ENCODE peak calls at places on chromosomes 3 and 15, in four cellular contexts. A is left ventricle myocardium inferior, S is transverse colon, G is right atrium auricular region. P is an unnamed sample.
A peak's percentile ranks its signal among the peaks of the same experiment; 100 is the strongest.

GRCh38 chr3:183301937-183302580 is 49.0 kb downstream of the B3GNT5 start:
- DNase-seq in S (no peak), A (no peak), G (no peak), P (no peak)

GRCh38 chr3:177282028-177282655 is 84.9 kb upstream of the TBL1XR1 start:
- DNase-seq in S (peak; percentile 35), G (no peak), A (no peak), P (no peak)

GRCh38 chr3:133812872-133813271 is 7.3 kb downstream of the SRPRB start:
- DNase-seq in A (no peak), G (no peak), S (no peak), P (no peak)

GRCh38 chr3:70620367-70620766 is 307.9 kb upstream of the MDFIC2 start:
- DNase-seq in A (no peak), S (no peak), G (no peak), P (no peak)

GRCh38 chr15:32828507-32829186 is 110.8 kb downstream of the GREM1 start:
- DNase-seq in A (no peak), G (no peak), S (no peak), P (no peak)

GRCh38 chr3:152051501-152052404 is 178.3 kb downstream of the SUCNR1 start:
- DNase-seq in G (no peak), S (no peak), A (no peak), P (no peak)

GRCh38 chr3:128553560-128553959 is 60.6 kb upstream of the GATA2 start:
- DNase-seq in G (no peak), S (no peak), A (no peak), P (peak; percentile 54)

GRCh38 chr15:62868507-62868906 is 174.0 kb upstream of the TPM1 start:
- DNase-seq in A (no peak), S (no peak), G (no peak), P (no peak)

GRCh38 chr3:101643861-101644613 is 32.9 kb downstream of the ZBTB11 start:
- DNase-seq in G (no peak), S (no peak), A (no peak), P (no peak)

GRCh38 chr3:137121704-137122314 is 164.0 kb downstream of the IL20RB start:
- DNase-seq in S (peak; percentile 10), G (no peak), A (no peak), P (no peak)

GRCh38 chr3:114660808-114661207 is 367.0 kb downstream of the TIGIT start:
- DNase-seq in G (no peak), A (no peak), S (no peak), P (no peak)

GRCh38 chr3:55592572-55592971 is 105.5 kb upstream of the WNT5A start:
- DNase-seq in G (no peak), A (no peak), S (no peak), P (no peak)

GRCh38 chr3:84108442-84108971 is 850.3 kb upstream of the CADM2 start:
- DNase-seq in S (no peak), G (no peak), A (no peak), P (no peak)

GRCh38 chr3:10703875-10704274 is 112.2 kb upstream of the SLC6A11 start:
- DNase-seq in S (no peak), A (no peak), G (no peak), P (no peak)

GRCh38 chr3:39577541-39577940 is 110.1 kb downstream of the MOBP start:
- DNase-seq in S (no peak), G (no peak), A (no peak), P (no peak)

DNA sequence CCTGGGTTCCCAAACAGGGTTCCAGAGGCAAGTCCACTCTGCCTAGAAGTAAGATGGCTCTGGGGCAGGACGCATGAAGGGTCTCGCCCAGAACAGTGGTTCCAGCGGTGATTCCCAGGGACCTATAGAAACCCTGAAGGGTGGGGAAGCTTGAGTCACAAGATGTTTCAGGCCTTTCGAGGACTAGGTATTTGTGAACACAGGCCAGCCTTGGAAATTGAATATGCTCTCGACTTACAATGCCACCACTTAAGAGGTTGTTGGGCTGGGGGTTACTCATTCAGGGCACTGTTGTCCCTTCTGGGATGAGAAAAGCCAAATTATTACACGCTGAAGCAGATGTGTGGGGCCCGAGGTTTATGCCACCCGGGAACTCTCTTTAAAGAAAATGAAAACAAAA is 152.0 kb downstream of the TJP1 start:
- DNase-seq in G (no peak), S (no peak), A (no peak), P (no peak)
- H3K27ac ChIP-seq in G (no peak overlapping the region), S (peak overlapping the region; percentile 57), A (no peak overlapping the region), P (no peak overlapping the region)

GRCh38 chr15:31352911-31353811 is 26.5 kb downstream of the KLF13 start:
- DNase-seq in S (peak; percentile 78), G (no peak), A (peak; percentile 77), P (peak; percentile 84)
- TF ChIP-seq CTCF in S (no peak), G (peak; percentile 23), A (no peak), P (no peak)

GRCh38 chr15:40044717-40045571 is 6.0 kb upstream of the SRP14 start:
- DNase-seq in G (peak; percentile 89), S (peak; percentile 94), A (peak; percentile 89), P (peak; percentile 89)
- H3K4me3 ChIP-seq in G (peak overlapping the region; percentile 18), S (no peak overlapping the region), A (peak overlapping the region; percentile 26), P (peak overlapping the region; percentile 57)

GRCh38 chr3:196440696-196441095 is 8.5 kb upstream of the UBXN7 start:
- DNase-seq in A (no peak), G (no peak), S (no peak), P (no peak)

GRCh38 chr3:196444495-196444894 is 12.3 kb upstream of the UBXN7 start:
- DNase-seq in A (no peak), G (no peak), S (no peak), P (no peak)

DNA sequence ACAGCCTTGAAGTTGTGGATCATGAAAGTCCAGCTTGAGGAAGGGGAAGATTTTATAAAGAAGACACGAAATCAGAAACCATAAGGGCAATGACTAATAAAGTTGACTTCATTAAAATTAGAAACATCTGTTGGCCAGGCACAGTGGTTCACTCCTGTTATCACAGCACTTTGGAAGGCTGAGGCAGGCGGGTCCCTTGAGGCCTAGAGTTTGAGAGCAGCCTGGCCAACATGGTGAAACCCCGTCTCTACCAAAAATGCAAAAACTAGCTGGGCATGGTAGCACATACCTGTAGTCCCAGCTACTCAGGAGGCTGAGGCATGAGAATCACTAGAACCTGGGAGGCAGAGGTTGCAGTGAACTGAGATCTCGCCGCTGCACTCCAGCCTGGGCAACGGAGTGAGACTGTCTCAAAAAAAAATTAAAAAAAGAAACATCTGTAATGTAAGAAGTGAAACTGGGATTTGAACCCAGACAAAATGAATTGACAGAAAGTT is 7.9 kb upstream of the UBXN7 start:
- DNase-seq in G (peak; percentile 62), S (no peak), A (peak; percentile 36), P (no peak)
- H3K27ac ChIP-seq in G (no peak overlapping the region), S (no peak overlapping the region), A (peak overlapping the region; percentile 8), P (no peak overlapping the region)

DNA sequence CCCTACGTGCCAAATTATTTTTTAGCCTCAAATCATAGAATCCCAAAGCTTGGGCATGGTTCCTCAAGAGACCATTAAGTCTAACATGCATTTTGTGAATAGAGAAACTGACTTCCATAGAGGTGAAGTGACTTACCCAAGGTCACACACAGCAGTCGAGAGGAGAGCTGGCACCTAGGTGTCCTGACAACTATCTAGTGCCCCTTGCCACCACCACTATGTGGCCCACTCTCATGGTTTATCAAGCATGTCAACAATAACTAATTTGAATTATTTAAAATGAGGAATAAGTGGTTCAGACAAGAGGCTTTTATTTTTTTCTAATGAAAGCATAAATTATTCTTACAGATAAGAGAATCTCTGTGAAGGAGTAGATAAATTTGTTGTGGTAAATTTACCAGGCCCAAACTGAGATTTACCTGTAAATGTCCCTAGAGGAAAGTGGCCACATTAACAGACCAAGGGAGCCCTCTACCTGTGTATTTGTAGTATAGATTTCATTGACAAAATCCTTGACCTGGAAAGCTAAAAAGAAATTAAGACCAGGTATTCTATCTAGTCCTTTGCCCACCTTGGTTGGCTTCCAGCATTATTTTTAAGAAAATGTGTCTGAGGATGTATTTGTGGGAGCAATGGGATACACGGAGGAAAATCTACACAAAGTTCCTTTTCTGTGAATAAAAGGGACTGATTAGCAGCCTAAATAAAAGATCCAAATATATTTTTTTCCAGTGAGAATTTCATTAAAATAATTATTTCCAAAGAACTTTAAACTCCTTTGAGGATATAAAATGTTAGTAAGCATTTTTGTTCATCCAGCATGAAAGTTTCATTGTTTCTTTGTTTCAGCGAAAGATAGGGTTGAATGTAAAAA is 49.1 kb downstream of the IQCH start:
- DNase-seq in A (no peak), S (peak; percentile 10), G (no peak), P (no peak)
- TF ChIP-seq CTCF in A (peak; percentile 68), S (peak; percentile 56), G (peak; percentile 62), P (no peak)

DNA sequence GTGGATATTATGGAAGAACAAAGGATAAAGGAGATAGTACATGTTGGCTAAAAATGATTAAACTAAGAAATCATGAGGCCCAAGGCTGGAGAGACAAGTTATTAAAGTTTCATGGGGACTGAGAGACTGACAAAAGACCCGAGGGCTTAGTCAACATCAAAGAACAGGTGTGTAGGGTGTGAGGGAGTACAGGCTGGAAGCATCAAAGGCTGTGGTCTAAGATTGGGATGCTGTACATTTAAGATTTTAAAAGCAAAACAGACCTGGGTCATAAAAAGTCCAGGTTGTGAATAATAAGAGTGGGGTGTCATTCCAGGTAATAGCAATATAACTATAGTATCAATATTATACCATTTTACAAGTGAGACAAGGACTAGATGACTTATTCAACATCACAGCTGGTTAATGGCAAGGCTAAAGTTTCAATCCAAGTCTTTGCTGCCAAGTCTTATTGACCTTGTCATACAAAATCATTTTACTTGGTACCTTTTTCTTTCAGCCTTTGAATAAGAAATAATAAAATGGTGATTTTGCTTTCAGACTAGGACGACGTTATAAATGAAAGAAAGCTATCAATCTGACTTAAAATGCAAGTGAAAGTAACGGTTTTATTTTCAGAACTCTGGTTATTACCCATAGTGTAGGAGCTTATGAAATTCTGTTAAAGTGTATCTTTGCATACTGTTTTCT is 211.6 kb downstream of the TNIK start:
- DNase-seq in A (no peak), S (no peak), G (no peak), P (no peak)
- H3K4me3 ChIP-seq in A (no peak overlapping the region), S (no peak overlapping the region), G (no peak overlapping the region), P (no peak overlapping the region)

GRCh38 chr3:23836536-23837230 is 30.9 kb downstream of the UBE2E1 start:
- DNase-seq in G (no peak), A (no peak), S (no peak), P (no peak)

GRCh38 chr3:23832523-23832922 is 26.8 kb downstream of the UBE2E1 start:
- DNase-seq in G (no peak), A (no peak), S (no peak), P (no peak)

GRCh38 chr3:23835807-23836206 is 30.1 kb downstream of the UBE2E1 start:
- DNase-seq in A (no peak), S (no peak), G (no peak), P (no peak)

GRCh38 chr3:23834082-23834870 is 28.5 kb downstream of the UBE2E1 start:
- DNase-seq in A (no peak), G (no peak), S (no peak), P (no peak)

DNA sequence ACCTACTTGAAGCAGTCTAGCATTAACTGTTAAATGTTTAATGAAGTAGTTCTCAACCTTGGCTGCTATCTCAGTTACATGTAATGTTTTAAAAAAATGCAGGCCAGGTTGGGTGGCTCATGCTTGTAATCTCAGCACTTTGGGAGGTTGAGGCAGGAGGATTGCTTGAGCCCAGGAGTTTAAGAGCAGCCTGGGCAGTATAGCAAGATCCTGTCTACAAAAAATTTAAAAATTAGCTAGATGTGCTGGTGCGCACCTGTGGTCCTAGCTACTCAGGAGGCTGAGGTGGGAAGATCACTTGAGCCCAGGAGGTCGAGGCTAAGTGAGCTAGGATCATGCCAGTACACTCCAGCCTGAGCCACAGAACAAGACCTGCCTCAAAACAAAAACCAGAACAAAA is 29.3 kb downstream of the UBE2E1 start:
- DNase-seq in A (no peak), S (no peak), G (no peak), P (no peak)
- H3K27ac ChIP-seq in A (no peak overlapping the region), S (no peak overlapping the region), G (no peak overlapping the region), P (no peak overlapping the region)

GRCh38 chr3:3170998-3171397 is 8.5 kb downstream of the CRBN start:
- DNase-seq in S (no peak), G (no peak), A (no peak), P (no peak)
- TF ChIP-seq CTCF in S (peak; percentile 35), G (peak; percentile 44), A (peak; percentile 54), P (no peak)